ENCODE peak calls at places on chromosomes 4 and X, in four cellular contexts. F is K562, J is HepG2, M is HCT116. O is an unnamed sample.

GRCh38 chr4:576245-576821 is at the start of gene TMEM271:
- DNase-seq in F (no peak), M (no peak), J (no peak), O (peak; percentile 60)

GRCh38 chr4:40763228-40763716 is 13.5 kb downstream of the NSUN7 start:
- DNase-seq in J (no peak), M (peak; percentile 15), F (no peak), O (no peak)

GRCh38 chr4:36414248-36414647 is 132.8 kb downstream of the DTHD1 start:
- DNase-seq in F (no peak), M (no peak), J (no peak), O (no peak)

GRCh38 chrX:77519765-77520164 is 72.6 kb downstream of the FGF16 start:
- DNase-seq in J (no peak), M (no peak), F (no peak), O (no peak)

GRCh38 chr4:180635276-180635675 is 1607.9 kb upstream of the TENM3 start:
- DNase-seq in M (no peak), F (no peak), J (no peak), O (no peak)

GRCh38 chr4:71944956-71945355 is 86.8 kb upstream of the NPFFR2 start:
- DNase-seq in F (no peak), J (no peak), M (no peak), O (no peak)

GRCh38 chr4:15918484-15919129 is 19.9 kb downstream of the FGFBP1 start:
- DNase-seq in J (no peak), M (no peak), F (no peak), O (peak; percentile 32)

GRCh38 chr4:137274404-137274803 is 257.9 kb downstream of the PCDH18 start:
- DNase-seq in F (no peak), J (no peak), M (no peak), O (no peak)

GRCh38 chr4:173243917-173244658 is 75.5 kb downstream of the GALNT7 start:
- DNase-seq in F (no peak), M (no peak), J (no peak), O (no peak)

GRCh38 chrX:9465380-9466114 is 689 bp downstream of the TBL1X start:
- DNase-seq in F (peak; percentile 32), M (no peak), J (no peak), O (peak; percentile 50)

GRCh38 chrX:75038925-75039324 is 113.7 kb upstream of the NEXMIF start:
- DNase-seq in M (peak; percentile 8), J (peak; percentile 10), F (no peak), O (no peak)

GRCh38 chrX:48806088-48806487 is 4.2 kb downstream of the HDAC6 start:
- DNase-seq in F (no peak), J (no peak), M (no peak), O (no peak)

GRCh38 chrX:11579856-11580595 is 85.7 kb downstream of the ARHGAP6 start:
- DNase-seq in J (no peak), F (no peak), M (no peak), O (no peak)

GRCh38 chr4:119498520-119498919 is 130.1 kb downstream of the PDE5A start:
- DNase-seq in F (no peak), J (peak; percentile 38), M (no peak), O (no peak)

GRCh38 chrX:10326578-10326977 is 169.8 kb downstream of the CLCN4 start:
- DNase-seq in F (no peak), J (peak; percentile 25), M (peak; percentile 22), O (peak; percentile 30)

GRCh38 chr4:123856689-123857545 is 460.3 kb downstream of the SPRY1 start:
- DNase-seq in F (no peak), J (peak; percentile 95), M (no peak), O (peak; percentile 41)

GRCh38 chr4:72326692-72327632 is 242.1 kb downstream of the ADAMTS3 start:
- DNase-seq in F (peak; percentile 29), M (peak; percentile 8), J (peak; percentile 33), O (peak; percentile 21)

GRCh38 chrX:118507766-118508165 is 12.2 kb downstream of the DOCK11 start:
- DNase-seq in M (no peak), J (no peak), F (no peak), O (no peak)

GRCh38 chrX:22800806-22801205 is 199.0 kb upstream of the DDX53 start:
- DNase-seq in F (no peak), M (no peak), J (no peak), O (no peak)

GRCh38 chrX:35798042-35798441 is at the start of gene MAGEB16:
- DNase-seq in J (no peak), M (no peak), F (no peak), O (no peak)

GRCh38 chrX:103398321-103398937 is 22.1 kb downstream of the BEX3 start:
- DNase-seq in F (peak; percentile 32), J (peak; percentile 34), M (peak; percentile 37), O (no peak)

GRCh38 chr4:173937871-173938270 is 345.6 kb downstream of the FBXO8 start:
- DNase-seq in J (no peak), F (no peak), M (no peak), O (no peak)

GRCh38 chr4:53863731-53864130 is 200.7 kb downstream of the CHIC2 start:
- DNase-seq in J (no peak), F (no peak), M (no peak), O (no peak)

GRCh38 chr4:40953253-40954118 is 203.7 kb downstream of the NSUN7 start:
- DNase-seq in M (no peak), J (no peak), F (no peak), O (no peak)

GRCh38 chr4:188399834-188400233 is 260.6 kb downstream of the TRIML1 start:
- DNase-seq in M (no peak), F (no peak), J (no peak), O (no peak)

GRCh38 chr4:119932277-119932676 is 134.4 kb downstream of the MAD2L1 start:
- DNase-seq in F (no peak), M (no peak), J (no peak), O (no peak)

GRCh38 chrX:12425496-12425895 is 287.2 kb downstream of the FRMPD4 start:
- DNase-seq in J (no peak), F (no peak), M (no peak), O (no peak)

GRCh38 chr4:185839770-185840169 is 27.8 kb upstream of the SORBS2 start:
- DNase-seq in J (no peak), M (no peak), F (no peak), O (no peak)

GRCh38 chr4:92183825-92184224 is 119.9 kb upstream of the GRID2 start:
- DNase-seq in M (no peak), F (peak; percentile 3), J (no peak), O (no peak)

GRCh38 chr4:2662598-2662997 is 93.5 kb downstream of the TNIP2 start:
- DNase-seq in F (no peak), J (no peak), M (no peak), O (no peak)

GRCh38 chrX:124524852-124525251 is 178.5 kb downstream of the SH2D1A start:
- DNase-seq in M (no peak), J (no peak), F (no peak), O (peak; percentile 4)

GRCh38 chr4:87975466-87975865 is at the start of gene SPP1:
- DNase-seq in M (no peak), F (no peak), J (peak; percentile 66), O (peak; percentile 43)

GRCh38 chr4:86233681-86234080 is 126.2 kb downstream of the MAPK10 start:
- DNase-seq in J (no peak), M (no peak), F (no peak), O (no peak)

GRCh38 chr4:166202991-166203390 is 330.0 kb downstream of the TLL1 start:
- DNase-seq in F (no peak), J (no peak), M (no peak), O (no peak)
- TF ChIP-seq SIN3A in F (no peak), J (no peak), M (no peak), O (no peak)

GRCh38 chr4:77146426-77147399 is 10.3 kb upstream of the CCNG2 start:
- DNase-seq in J (no peak), F (no peak), M (no peak), O (no peak)
- TF ChIP-seq SIN3A in J (no peak), F (no peak), M (no peak), O (no peak)

DNA sequence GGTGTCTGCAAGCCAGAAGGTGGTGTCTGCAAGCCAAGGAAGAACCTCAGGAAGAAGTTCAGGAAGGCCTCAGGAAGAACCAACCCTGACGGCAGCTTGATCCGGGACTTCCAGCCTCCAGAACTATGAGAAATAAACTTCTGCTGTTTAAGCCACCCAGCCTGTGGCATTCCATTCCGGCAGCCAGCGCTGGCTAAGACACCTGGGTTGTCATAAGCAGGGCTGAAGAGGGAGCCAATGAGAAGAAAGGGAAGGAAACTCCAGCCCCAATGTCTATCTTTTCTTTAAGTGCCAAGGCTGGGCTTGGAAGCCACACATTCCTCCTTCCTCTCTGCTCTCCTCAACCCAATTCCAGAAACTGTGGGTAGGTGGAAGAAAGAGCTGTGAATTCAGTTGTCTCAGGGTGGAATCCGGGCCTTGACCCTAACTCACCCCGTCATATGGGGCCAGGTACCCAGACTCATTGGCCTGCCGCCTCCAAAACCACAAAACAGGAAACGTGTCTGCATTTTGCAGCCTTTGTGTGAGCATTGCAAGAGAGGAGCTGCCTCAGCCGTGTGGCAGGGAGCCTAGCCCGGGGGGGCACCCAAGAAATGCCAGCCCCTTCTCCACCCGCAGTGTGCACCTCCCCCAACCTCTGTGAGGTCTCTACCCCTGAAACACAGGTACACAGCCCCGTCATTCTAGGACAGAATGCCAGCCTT is 26.8 kb downstream of the CRMP1 start:
- DNase-seq in J (no peak), F (no peak), M (no peak), O (no peak)
- TF ChIP-seq SIN3A in J (no peak), F (no peak), M (no peak), O (no peak)

DNA sequence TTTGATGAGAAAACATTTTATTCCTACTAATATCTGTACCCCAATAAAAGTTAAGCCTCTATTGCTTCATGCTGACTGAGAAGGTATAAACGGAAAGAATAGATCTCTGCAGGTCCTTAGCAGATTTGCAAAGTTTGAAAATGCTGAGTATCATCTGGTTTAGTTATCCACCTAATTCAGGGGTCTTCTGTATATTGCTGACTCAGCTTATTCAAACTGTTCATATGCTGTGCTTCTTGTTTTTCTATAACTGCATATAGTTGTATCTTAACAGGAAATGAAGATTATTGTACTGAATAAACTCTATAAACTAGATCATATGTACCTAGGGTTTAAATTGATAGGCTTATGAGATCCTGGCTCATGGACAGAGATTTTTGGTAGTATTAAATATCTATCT is 23.7 kb downstream of the ZNF330 start:
- DNase-seq in F (no peak), M (no peak), J (no peak), O (no peak)
- TF ChIP-seq SIN3A in F (no peak), M (no peak), J (no peak), O (no peak)

GRCh38 chr4:20432098-20432497 is 180.4 kb downstream of the SLIT2 start:
- DNase-seq in M (no peak), J (no peak), F (no peak), O (no peak)

GRCh38 chr4:20430555-20430954 is 178.8 kb downstream of the SLIT2 start:
- DNase-seq in J (no peak), F (no peak), M (no peak), O (no peak)

GRCh38 chr4:20426028-20426427 is 174.3 kb downstream of the SLIT2 start:
- DNase-seq in M (no peak), F (no peak), J (no peak), O (no peak)

GRCh38 chr4:20431422-20432014 is 179.8 kb downstream of the SLIT2 start:
- DNase-seq in F (no peak), J (no peak), M (no peak), O (no peak)

GRCh38 chr4:20428410-20429160 is 176.9 kb downstream of the SLIT2 start:
- DNase-seq in J (no peak), F (no peak), M (no peak), O (no peak)
- TF ChIP-seq SIN3A in J (no peak), F (no peak), M (no peak), O (no peak)

O was measured in SK-N-SH.